ENCODE peak calls at places on chromosomes 12 and 14, in ten cellular contexts. H is neural crest cell; P is activated CD4-positive, alpha-beta T cell treated with anti-CD3 and anti-CD28 coated beads for 48 hours; E is GM12865; Q is COR-L47; W is T-helper 2 cell; R is central memory CD8-positive, alpha-beta T cell; S is naive thymus-derived CD4-positive, alpha-beta T cell; X is HuH-7.5; G is testis. A is an unnamed sample.

GRCh38 chr12:109775172-109775881 is 57.9 kb downstream of the TRPV4 start:
- DNase-seq in X (peak; percentile 96), R (peak; percentile 62), S (peak; percentile 71), W (peak; percentile 58), G (peak; percentile 81), E (peak; percentile 65), Q (peak; percentile 70), H (peak; percentile 86), P (peak; percentile 84), A (peak; percentile 85)

GRCh38 chr12:11763760-11764520 is 114.5 kb downstream of the ETV6 start:
- DNase-seq in E (no peak), H (no peak), R (no peak), W (no peak), Q (no peak), G (no peak), S (no peak), X (peak; percentile 9), P (no peak), A (no peak)

GRCh38 chr14:89588016-89588415 is 171.0 kb upstream of the FOXN3 start:
- DNase-seq in P (no peak), G (no peak), E (no peak), R (no peak), H (no peak), W (no peak), X (no peak), S (no peak), Q (no peak), A (no peak)

GRCh38 chr12:67426067-67426466 is 156.9 kb downstream of the CAND1 start:
- DNase-seq in G (no peak), H (no peak), E (no peak), W (no peak), X (no peak), S (no peak), Q (peak; percentile 68), P (no peak), R (no peak), A (no peak)

GRCh38 chr12:21710944-21711343 is 53.3 kb upstream of the LDHB start:
- DNase-seq in G (no peak), H (no peak), Q (no peak), X (no peak), E (peak; percentile 18), R (no peak), P (no peak), S (no peak), W (no peak), A (no peak)

GRCh38 chr14:74429221-74429691 is 3.2 kb upstream of the SYNDIG1L start:
- DNase-seq in Q (no peak), G (no peak), R (no peak), P (no peak), E (no peak), W (no peak), S (no peak), H (no peak), X (no peak), A (no peak)

GRCh38 chr12:101819467-101819866 is 11.3 kb downstream of the GNPTAB start:
- DNase-seq in H (no peak), E (peak; percentile 39), Q (no peak), P (no peak), W (peak; percentile 58), G (no peak), R (no peak), S (no peak), X (no peak), A (no peak)

GRCh38 chr14:33938131-33938949 is 12.5 kb downstream of the EGLN3 start:
- DNase-seq in X (no peak), P (no peak), H (peak; percentile 14), Q (peak; percentile 91), R (no peak), G (peak; percentile 66), E (no peak), W (no peak), S (no peak), A (peak; percentile 85)

GRCh38 chr12:108622425-108622824 is 11.3 kb downstream of the SELPLG start:
- DNase-seq in S (no peak), G (no peak), E (peak; percentile 70), X (no peak), Q (peak; percentile 41), H (no peak), P (no peak), R (no peak), W (peak; percentile 43), A (no peak)

GRCh38 chr14:61889914-61890351 is 127.7 kb downstream of the SNAPC1 start:
- DNase-seq in Q (no peak), G (no peak), H (no peak), E (peak; percentile 82), W (peak; percentile 87), X (no peak), S (peak; percentile 33), P (peak; percentile 49), R (no peak), A (no peak)

GRCh38 chr12:1594045-1594294 is 411 bp downstream of the FBXL14 start:
- DNase-seq in X (peak; percentile 52), P (peak; percentile 70), H (no peak), R (no peak), Q (no peak), S (no peak), E (peak; percentile 85), W (peak; percentile 76), G (peak; percentile 60), A (no peak)

GRCh38 chr12:125104978-125105377 is 39.7 kb downstream of the AACS start:
- DNase-seq in Q (no peak), G (no peak), S (no peak), E (no peak), X (no peak), R (no peak), H (no peak), P (no peak), W (no peak), A (peak; percentile 63)

GRCh38 chr14:29908652-29909577 is 18.7 kb downstream of the PRKD1 start:
- DNase-seq in X (no peak), G (no peak), P (no peak), S (no peak), Q (no peak), H (no peak), W (no peak), E (no peak), R (no peak), A (no peak)

GRCh38 chr12:53952871-53953734 is 1.6 kb upstream of the HOXC12 start:
- DNase-seq in S (no peak), W (no peak), X (peak; percentile 78), E (no peak), G (no peak), H (no peak), P (no peak), R (no peak), Q (no peak), A (no peak)

GRCh38 chr12:15782667-15783066 is 6.5 kb downstream of the EPS8 start:
- DNase-seq in Q (no peak), X (no peak), S (no peak), R (no peak), G (no peak), H (no peak), W (no peak), P (no peak), E (no peak), A (no peak)

GRCh38 chr12:53414756-53415417 is 8.8 kb upstream of the AMHR2 start:
- DNase-seq in S (no peak), H (no peak), Q (no peak), X (no peak), P (no peak), R (no peak), G (no peak), W (no peak), E (no peak), A (no peak)

GRCh38 chr14:94121485-94121884 is 7.9 kb downstream of the IFI27L2 start:
- DNase-seq in W (no peak), H (no peak), Q (no peak), X (no peak), R (no peak), S (peak; percentile 12), E (no peak), P (no peak), G (no peak), A (no peak)

GRCh38 chr12:89101440-89101839 is 250.9 kb downstream of the DUSP6 start:
- DNase-seq in H (no peak), Q (no peak), W (no peak), E (no peak), S (no peak), X (no peak), R (no peak), P (no peak), G (no peak), A (peak; percentile 11)

GRCh38 chr12:93530358-93530757 is 42.1 kb upstream of the SOCS2 start:
- DNase-seq in W (peak; percentile 18), S (no peak), P (no peak), G (no peak), Q (no peak), H (no peak), R (no peak), E (no peak), X (no peak), A (no peak)

GRCh38 chr14:61174395-61175386 is 106.4 kb downstream of the TMEM30B start:
- DNase-seq in S (no peak), X (no peak), R (no peak), E (no peak), G (no peak), H (no peak), P (no peak), W (peak; percentile 62), Q (no peak), A (no peak)

GRCh38 chr14:95840094-95840493 is 36.5 kb upstream of the TUNAR start:
- DNase-seq in W (no peak), P (no peak), H (no peak), X (no peak), Q (no peak), E (no peak), S (no peak), G (no peak), R (no peak), A (no peak)

GRCh38 chr14:42715316-42715715 is 1108.6 kb downstream of the LRFN5 start:
- DNase-seq in E (no peak), P (no peak), G (no peak), R (no peak), Q (no peak), X (no peak), W (no peak), H (no peak), S (no peak), A (no peak)

GRCh38 chr12:12495536-12495935 is 67.1 kb downstream of the DUSP16 start:
- DNase-seq in R (no peak), Q (no peak), P (no peak), E (no peak), W (no peak), S (no peak), X (no peak), G (no peak), H (no peak), A (no peak)

GRCh38 chr12:76645934-76646333 is 86.4 kb upstream of the OSBPL8 start:
- DNase-seq in S (no peak), G (no peak), X (no peak), E (no peak), R (no peak), P (no peak), Q (no peak), W (no peak), H (no peak), A (no peak)

GRCh38 chr14:92690171-92691011 is 58.0 kb downstream of the LGMN start:
- DNase-seq in W (no peak), R (no peak), P (no peak), E (peak; percentile 66), X (peak; percentile 81), H (no peak), Q (peak; percentile 88), S (no peak), G (peak; percentile 68), A (peak; percentile 15)

GRCh38 chr12:78746001-78746400 is 118.6 kb upstream of the SYT1 start:
- DNase-seq in X (no peak), H (no peak), R (no peak), G (no peak), S (no peak), P (no peak), Q (no peak), W (no peak), E (no peak), A (no peak)

GRCh38 chr12:57241556-57242310 is 9.3 kb downstream of the STAC3 start:
- DNase-seq in E (no peak), X (no peak), R (no peak), Q (no peak), W (no peak), G (no peak), H (no peak), S (no peak), P (no peak), A (no peak)

GRCh38 chr14:94378527-94379290 is 9.7 kb downstream of the SERPINA1 start:
- DNase-seq in G (no peak), P (no peak), W (no peak), X (no peak), R (no peak), H (no peak), E (no peak), Q (no peak), S (no peak), A (no peak)

A was measured in K562.